ENCODE peak calls at places on chromosomes 16 and 17, in four cellular contexts. Q is IMR-90, C is mesendoderm, G is H1. L is an unnamed sample.

GRCh38 chr16:29680180-29680598 is 1.2 kb downstream of the QPRT start:
- DNase-seq in Q (no peak), C (peak; percentile 77), G (no peak), L (no peak)

GRCh38 chr17:42342242-42343008 is 45.8 kb downstream of the STAT3 start:
- DNase-seq in Q (peak; percentile 71), C (no peak), G (no peak), L (no peak)

GRCh38 chr16:9134306-9134705 is 42.9 kb downstream of the HAPSTR1 start:
- DNase-seq in Q (no peak), C (no peak), G (no peak), L (no peak)

GRCh38 chr16:9798474-9798873 is 383.8 kb downstream of the GRIN2A start:
- DNase-seq in Q (no peak), C (no peak), G (no peak), L (no peak)

GRCh38 chr16:86986136-86986535 is 331.1 kb downstream of the C16orf95 start:
- DNase-seq in Q (no peak), C (no peak), G (no peak), L (no peak)

GRCh38 chr16:77993586-77993985 is 28.8 kb upstream of the CLEC3A start:
- DNase-seq in Q (peak; percentile 35), C (peak; percentile 86), G (no peak), L (no peak)

GRCh38 chr16:89505204-89506112 is 2.7 kb upstream of the SPG7 start:
- DNase-seq in Q (peak; percentile 93), C (no peak), G (no peak), L (no peak)

GRCh38 chr17:1224330-1224729 is 44.5 kb upstream of the ABR start:
- DNase-seq in Q (no peak), C (no peak), G (no peak), L (no peak)

GRCh38 chr16:31428277-31428597 is at the start of gene COX6A2:
- DNase-seq in Q (no peak), C (no peak), G (no peak), L (no peak)

GRCh38 chr17:47935961-47936360 is 5.4 kb upstream of the PNPO start:
- DNase-seq in Q (peak; percentile 85), C (no peak), G (no peak), L (no peak)

GRCh38 chr17:44522883-44523671 is 19.9 kb upstream of the GPATCH8 start:
- DNase-seq in Q (peak; percentile 61), C (peak; percentile 83), G (peak; percentile 94), L (peak; percentile 92)

GRCh38 chr17:40922239-40922638 is 15.2 kb downstream of the KRT23 start:
- DNase-seq in Q (peak; percentile 88), C (peak; percentile 82), G (no peak), L (no peak)

GRCh38 chr16:83403751-83404150 is 404.0 kb upstream of the HSBP1 start:
- DNase-seq in Q (peak; percentile 85), C (no peak), G (no peak), L (no peak)

GRCh38 chr16:83015871-83016270 is 389.1 kb downstream of the CDH13 start:
- DNase-seq in Q (no peak), C (no peak), G (no peak), L (no peak)

GRCh38 chr16:19645557-19645981 is 72.5 kb downstream of the KNOP1 start:
- DNase-seq in Q (peak; percentile 2), C (peak; percentile 7), G (peak; percentile 45), L (no peak)

GRCh38 chr17:77959216-77959925 is 868 bp downstream of the TNRC6C start:
- DNase-seq in Q (peak; percentile 19), C (peak; percentile 37), G (peak; percentile 61), L (no peak)

GRCh38 chr16:22814330-22815105 is 556 bp downstream of the HS3ST2 start:
- DNase-seq in Q (no peak), C (peak; percentile 53), G (peak; percentile 81), L (peak; percentile 57)
- H3K27me3 ChIP-seq in Q (peaks cover 9% of the 10 kb centered on the region), C (no peaks in the 10 kb centered on the region), G (peaks cover 19% of the 10 kb centered on the region), L (peaks cover 9% of the 10 kb centered on the region)

GRCh38 chr16:3266873-3267537 is 10.6 kb upstream of the MEFV start:
- DNase-seq in Q (peak; percentile 35), C (peak; percentile 33), G (no peak), L (no peak)
- H3K56ac ChIP-seq in Q (no peak overlapping the region), C (no peak overlapping the region), G (no peak overlapping the region), L (no peak overlapping the region)

DNA sequence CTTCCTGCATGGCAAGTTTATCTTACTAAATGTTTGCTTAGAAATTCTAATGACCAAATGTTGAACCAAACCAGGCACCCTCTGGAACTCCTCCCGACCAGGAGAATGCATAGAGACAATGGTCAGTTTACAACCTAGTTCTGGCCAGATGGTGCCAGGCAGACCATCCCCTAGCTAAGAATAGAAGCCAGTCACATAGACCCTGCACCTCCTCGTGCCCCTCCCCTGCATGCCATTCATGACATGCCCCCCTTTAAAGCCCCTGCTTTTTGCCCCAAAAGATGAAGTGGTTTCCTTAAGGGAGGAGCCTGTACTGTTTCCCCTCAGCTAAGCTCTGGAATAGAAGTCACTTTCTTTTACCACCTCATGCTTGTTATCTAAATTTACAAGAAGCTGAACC is 6.6 kb upstream of the CPHXL start:
- DNase-seq in Q (no peak), C (no peak), G (no peak), L (no peak)
- H4K8ac ChIP-seq in Q (peak overlapping the region; percentile 54), C (no peak overlapping the region), G (no peak overlapping the region), L (no peak overlapping the region)

DNA sequence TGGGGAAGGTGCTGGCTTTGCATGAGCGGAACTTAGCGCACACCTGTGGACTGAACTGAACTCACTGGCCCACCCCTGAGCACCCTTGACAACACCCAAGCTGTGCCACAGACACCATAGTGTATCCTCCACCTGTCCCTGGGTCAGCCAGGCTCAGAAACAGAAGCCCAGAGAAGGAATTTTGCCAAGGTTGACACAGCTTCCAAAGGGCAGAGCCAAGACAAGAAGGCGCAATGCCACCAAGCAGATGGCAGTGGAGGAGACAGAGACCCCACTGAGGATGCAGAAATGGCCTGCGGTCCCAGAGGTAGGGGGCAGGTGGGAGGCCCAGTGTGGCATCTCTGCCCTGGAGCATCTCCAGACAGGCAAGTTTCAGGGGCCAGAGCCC is 169.0 kb downstream of the ENGASE start:
- DNase-seq in Q (no peak), C (no peak), G (no peak), L (no peak)
- H3K27me3 ChIP-seq in Q (peaks cover 2% of the 10 kb centered on the region), C (no peaks in the 10 kb centered on the region), G (peaks cover 2% of the 10 kb centered on the region), L (no peaks in the 10 kb centered on the region)